ENCODE peak calls at places on chromosomes 5 and 9, in five cellular contexts. R, M, X, V and P are unnamed samples.

GRCh38 chr9:135898634-135899407 is 8.5 kb downstream of the CAMSAP1 start:
- DNase-seq in R (no peak), M (no peak), X (peak), V (no peak), P (peak)

GRCh38 chr5:122615832-122616231 is 159.0 kb upstream of the SNX2 start:
- DNase-seq in R (no peak), M (no peak), X (no peak), V (no peak), P (no peak)

GRCh38 chr9:125620216-125620615 is 86.8 kb downstream of the MAPKAP1 start:
- DNase-seq in R (no peak), M (no peak), X (no peak), V (no peak), P (no peak)

GRCh38 chr5:123116063-123116462 is 27.0 kb downstream of the PRDM6 start:
- DNase-seq in R (no peak), M (no peak), X (peak), V (no peak), P (peak)

GRCh38 chr5:28729067-28729466 is 1690.7 kb upstream of the CDH9 start:
- DNase-seq in R (no peak), M (no peak), X (no peak), V (no peak), P (no peak)

GRCh38 chr5:14331377-14331776 is 188.2 kb downstream of the TRIO start:
- DNase-seq in R (no peak), M (no peak), X (peak), V (no peak), P (no peak)

GRCh38 chr9:84808416-84808815 is 138.9 kb downstream of the NTRK2 start:
- DNase-seq in R (no peak), M (no peak), X (no peak), V (no peak), P (no peak)

GRCh38 chr9:35116539-35116897 is 856 bp upstream of the ATOSB start:
- DNase-seq in R (no peak), M (no peak), X (no peak), V (no peak), P (no peak)

GRCh38 chr9:4887556-4887955 is 94.8 kb downstream of the RCL1 start:
- DNase-seq in R (no peak), M (no peak), X (peak), V (no peak), P (peak)

GRCh38 chr9:68455436-68455835 is 85.2 kb downstream of the TMEM252 start:
- DNase-seq in R (no peak), M (no peak), X (no peak), V (no peak), P (no peak)

GRCh38 chr9:117720555-117720954 is 16.4 kb downstream of the TLR4 start:
- DNase-seq in R (peak), M (no peak), X (no peak), V (peak), P (peak)

GRCh38 chr5:139742173-139742903 is 53.3 kb upstream of the PSD2 start:
- DNase-seq in R (no peak), M (no peak), X (no peak), V (no peak), P (no peak)

GRCh38 chr9:33263131-33263935 is 1.2 kb downstream of the BAG1 start:
- DNase-seq in R (peak), M (peak), X (no peak), V (peak), P (peak)

GRCh38 chr9:129332581-129332980 is 154.5 kb upstream of the IER5L start:
- DNase-seq in R (no peak), M (no peak), X (no peak), V (no peak), P (no peak)

GRCh38 chr9:15357050-15357653 is 50.1 kb upstream of the TTC39B start:
- DNase-seq in R (no peak), M (peak), X (no peak), V (no peak), P (no peak)

GRCh38 chr9:17986595-17986994 is 407.7 kb downstream of the SH3GL2 start:
- DNase-seq in R (no peak), M (no peak), X (no peak), V (no peak), P (no peak)

GRCh38 chr5:125109293-125109692 is 362.9 kb upstream of the ZNF608 start:
- DNase-seq in R (no peak), M (no peak), X (no peak), V (no peak), P (no peak)

GRCh38 chr5:140049205-140049604 is 6.1 kb upstream of the NRG2 start:
- DNase-seq in R (no peak), M (no peak), X (no peak), V (no peak), P (no peak)

GRCh38 chr9:87592554-87593394 is 95.1 kb downstream of the DAPK1 start:
- DNase-seq in R (peak), M (no peak), X (peak), V (peak), P (peak)

GRCh38 chr5:36444582-36444999 is 142.9 kb upstream of the RANBP3L start:
- DNase-seq in R (no peak), M (no peak), X (no peak), V (peak), P (peak)

GRCh38 chr9:100379862-100380261 is 27.1 kb upstream of the TEX10 start:
- DNase-seq in R (no peak), M (no peak), X (peak), V (no peak), P (peak)

GRCh38 chr5:179494774-179495173 is 55.6 kb upstream of the RUFY1 start:
- DNase-seq in R (no peak), M (no peak), X (no peak), V (no peak), P (no peak)

GRCh38 chr5:154220625-154221024 is 30.1 kb downstream of the GALNT10 start:
- DNase-seq in R (no peak), M (no peak), X (peak), V (no peak), P (peak)

GRCh38 chr5:60945760-60946253 is 802 bp downstream of the NDUFAF2 start:
- DNase-seq in R (peak), M (peak), X (peak), V (no peak), P (peak)

GRCh38 chr5:94218374-94218773 is 400.0 kb downstream of the KIAA0825 start:
- DNase-seq in R (no peak), M (peak), X (peak), V (no peak), P (peak)

GRCh38 chr5:130323804-130324454 is 419.7 kb downstream of the CHSY3 start:
- DNase-seq in R (no peak), M (no peak), X (no peak), V (no peak), P (peak)

GRCh38 chr9:87579761-87580626 is 82.3 kb downstream of the DAPK1 start:
- DNase-seq in R (no peak), M (no peak), X (no peak), V (no peak), P (no peak)

GRCh38 chr5:40904205-40904993 is 4.9 kb upstream of the C7 start:
- DNase-seq in R (peak), M (peak), X (peak), V (peak), P (peak)

GRCh38 chr5:41876678-41877077 is 6.5 kb upstream of the OXCT1 start:
- DNase-seq in R (no peak), M (no peak), X (no peak), V (no peak), P (no peak)

GRCh38 chr5:154223320-154223719 is 32.8 kb downstream of the GALNT10 start:
- DNase-seq in R (no peak), M (no peak), X (no peak), V (no peak), P (no peak)

GRCh38 chr9:127485995-127486394 is 34.7 kb downstream of the LRSAM1 start:
- DNase-seq in R (no peak), M (no peak), X (no peak), V (no peak), P (no peak)

GRCh38 chr5:83441752-83442151 is 29.8 kb upstream of the VCAN start:
- DNase-seq in R (no peak), M (no peak), X (no peak), V (no peak), P (no peak)

GRCh38 chr9:4691794-4692193 is 12.4 kb downstream of the CDC37L1 start:
- DNase-seq in R (no peak), M (no peak), X (peak), V (no peak), P (peak)

GRCh38 chr9:2620876-2621677 is 510 bp upstream of the VLDLR start:
- DNase-seq in R (peak), M (peak), X (peak), V (peak), P (peak)

GRCh38 chr5:90881626-90882150 is 323.1 kb downstream of the ADGRV1 start:
- DNase-seq in R (no peak), M (peak), X (no peak), V (no peak), P (no peak)

GRCh38 chr9:6667633-6668280 is 22.2 kb upstream of the GLDC start:
- DNase-seq in R (peak), M (peak), X (peak), V (no peak), P (peak)

GRCh38 chr5:72178910-72179815 is 71.9 kb downstream of the MAP1B start:
- DNase-seq in R (no peak), M (peak), X (peak), V (peak), P (peak)

GRCh38 chr5:11973469-11973868 is 69.2 kb upstream of the CTNND2 start:
- DNase-seq in R (no peak), M (no peak), X (no peak), V (no peak), P (no peak)
- TF ChIP-seq CTCF in R (no peak), M (no peak), X (no peak), V (no peak), P (no peak)

GRCh38 chr5:172105811-172106210 is 82.2 kb downstream of the STK10 start:
- DNase-seq in R (no peak), M (no peak), X (no peak), V (no peak), P (no peak)

GRCh38 chr5:172106511-172107356 is 81.3 kb downstream of the STK10 start:
- DNase-seq in R (peak), M (peak), X (no peak), V (no peak), P (peak)

GRCh38 chr5:172104801-172105701 is 83.0 kb downstream of the STK10 start:
- DNase-seq in R (no peak), M (no peak), X (no peak), V (no peak), P (no peak)

GRCh38 chr5:172109749-172110148 is 78.3 kb downstream of the STK10 start:
- DNase-seq in R (no peak), M (no peak), X (no peak), V (no peak), P (no peak)

DNA sequence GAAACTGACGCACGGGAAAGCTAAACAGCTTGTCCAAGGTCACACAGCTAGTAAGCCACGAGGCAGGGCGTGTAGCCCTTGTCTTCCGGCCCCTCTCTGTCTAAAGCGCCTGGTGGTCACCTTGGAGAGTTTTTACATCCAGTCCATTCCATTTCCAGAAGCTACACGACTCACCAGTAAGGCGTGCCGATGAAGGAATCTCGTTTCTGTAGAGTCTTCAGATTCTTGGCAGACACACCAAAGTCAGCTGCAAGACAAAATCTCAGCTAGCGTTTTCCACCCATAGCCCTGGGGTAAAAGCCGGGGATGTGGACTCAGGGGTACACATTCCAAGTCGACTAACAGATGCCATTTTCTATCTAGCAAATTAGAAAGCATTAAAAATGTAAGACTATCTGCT is 80.4 kb downstream of the STK10 start:
- DNase-seq in R (no peak), M (no peak), X (peak), V (no peak), P (peak)
- H3K4me3 ChIP-seq in R (no peak), M (no peak), X (no peak), V (peak), P (peak)

DNA sequence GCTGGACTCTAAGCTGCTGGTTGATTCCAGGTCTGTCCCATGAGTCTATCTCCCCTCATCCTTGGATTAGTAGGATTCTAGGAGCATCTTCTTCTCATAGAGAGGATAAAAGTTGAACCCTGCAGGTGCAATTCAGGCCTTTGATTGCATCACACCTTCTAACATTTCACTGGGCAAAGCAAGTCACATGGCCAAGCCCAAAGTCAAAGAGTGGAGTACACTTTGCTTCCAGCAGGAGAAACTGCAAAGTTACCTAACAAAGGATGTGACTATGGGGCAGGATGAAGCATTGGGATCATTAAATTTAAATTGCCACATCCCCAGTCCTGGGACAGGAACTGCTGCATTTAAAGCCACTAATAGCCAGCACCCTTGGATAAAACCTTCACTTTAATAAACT is 51.0 kb upstream of the EGFLAM start:
- DNase-seq in R (no peak), M (peak), X (peak), V (no peak), P (no peak)
- TF ChIP-seq CTCF in R (no peak), M (no peak), X (no peak), V (no peak), P (no peak)

DNA sequence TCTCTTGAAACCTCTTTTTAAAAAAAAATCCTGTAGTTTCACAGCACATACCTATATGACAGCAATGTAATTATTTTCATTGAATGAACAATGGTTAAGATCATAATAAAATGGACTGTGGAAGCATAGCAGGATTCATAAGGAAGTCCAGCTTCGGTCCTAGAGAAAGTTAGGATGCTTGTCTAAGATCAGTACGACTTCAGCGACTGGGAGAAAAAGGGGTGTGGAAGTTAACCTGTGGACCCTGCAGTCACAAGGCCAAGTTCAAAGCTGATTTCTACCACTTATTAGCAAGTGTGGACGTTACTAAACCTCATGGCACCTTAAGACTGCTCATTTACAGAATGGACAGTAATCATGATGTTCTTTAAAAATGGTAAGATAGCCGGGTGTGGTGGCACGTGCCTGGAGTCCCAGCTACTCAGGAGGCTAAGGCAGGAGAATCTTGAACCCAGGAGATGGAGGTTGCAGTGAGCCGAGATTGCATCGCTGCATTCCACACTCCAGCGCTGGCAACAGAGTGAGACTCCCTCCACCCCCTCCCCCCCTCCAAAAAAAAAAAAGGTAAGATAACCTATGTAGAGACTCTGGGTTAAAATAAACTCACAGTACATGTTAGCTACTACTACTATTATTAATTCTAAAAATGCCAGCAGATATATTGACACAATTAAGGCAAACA is 71.6 kb upstream of the PCA3 start:
- DNase-seq in R (no peak), M (peak), X (no peak), V (no peak), P (no peak)
- H3K4me3 ChIP-seq in R (peak), M (peak), X (no peak), V (peak), P (no peak)

DNA sequence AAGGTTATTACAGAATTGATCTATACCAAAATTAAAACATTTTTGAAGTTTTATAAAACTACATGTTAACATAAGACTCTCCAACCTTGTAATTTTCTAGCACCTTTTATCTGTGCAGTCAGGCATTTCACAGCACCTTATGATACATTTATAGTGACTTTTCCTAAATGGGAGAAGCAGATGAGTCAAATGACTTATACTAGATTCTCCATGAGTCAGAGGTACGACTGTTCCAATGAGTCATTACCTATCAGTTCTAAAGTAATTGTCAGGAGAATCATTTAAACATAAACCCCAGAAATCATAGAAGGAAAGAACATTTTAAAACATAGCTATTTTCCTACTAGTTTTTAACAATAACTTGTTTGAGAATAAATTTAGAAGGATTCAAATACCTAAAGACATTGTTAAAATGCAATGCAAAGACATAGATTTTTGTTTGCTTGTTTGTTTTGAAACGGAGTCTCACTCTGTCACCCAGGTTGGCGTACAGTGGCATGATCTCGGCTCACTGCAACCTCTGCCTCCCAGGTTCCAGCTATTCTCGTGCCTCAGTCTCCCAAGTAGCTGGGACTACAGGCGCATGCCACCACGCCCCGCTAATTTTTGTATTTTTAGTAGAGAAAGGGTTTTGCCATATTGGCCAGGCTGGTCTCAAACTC is 34.7 kb upstream of the DMXL1 start:
- DNase-seq in R (no peak), M (no peak), X (peak), V (no peak), P (peak)
- TF ChIP-seq CTCF in R (no peak), M (no peak), X (no peak), V (no peak), P (no peak)

GRCh38 chr9:114382951-114383865 is 4.6 kb downstream of the AKNA start:
- DNase-seq in R (no peak), M (peak), X (peak), V (no peak), P (peak)
- H3K4me3 ChIP-seq in R (no peak), M (peak), X (no peak), V (no peak), P (peak)

GRCh38 chr5:171849585-171850353 is 64.2 kb downstream of the SMIM23 start:
- DNase-seq in R (no peak), M (no peak), X (no peak), V (no peak), P (no peak)

GRCh38 chr5:171852255-171852681 is 66.7 kb downstream of the SMIM23 start:
- DNase-seq in R (no peak), M (peak), X (no peak), V (no peak), P (no peak)

GRCh38 chr5:171851251-171851650 is 65.6 kb downstream of the SMIM23 start:
- DNase-seq in R (no peak), M (no peak), X (no peak), V (no peak), P (no peak)

GRCh38 chr5:171848911-171849520 is 63.4 kb downstream of the SMIM23 start:
- DNase-seq in R (no peak), M (no peak), X (no peak), V (no peak), P (peak)

DNA sequence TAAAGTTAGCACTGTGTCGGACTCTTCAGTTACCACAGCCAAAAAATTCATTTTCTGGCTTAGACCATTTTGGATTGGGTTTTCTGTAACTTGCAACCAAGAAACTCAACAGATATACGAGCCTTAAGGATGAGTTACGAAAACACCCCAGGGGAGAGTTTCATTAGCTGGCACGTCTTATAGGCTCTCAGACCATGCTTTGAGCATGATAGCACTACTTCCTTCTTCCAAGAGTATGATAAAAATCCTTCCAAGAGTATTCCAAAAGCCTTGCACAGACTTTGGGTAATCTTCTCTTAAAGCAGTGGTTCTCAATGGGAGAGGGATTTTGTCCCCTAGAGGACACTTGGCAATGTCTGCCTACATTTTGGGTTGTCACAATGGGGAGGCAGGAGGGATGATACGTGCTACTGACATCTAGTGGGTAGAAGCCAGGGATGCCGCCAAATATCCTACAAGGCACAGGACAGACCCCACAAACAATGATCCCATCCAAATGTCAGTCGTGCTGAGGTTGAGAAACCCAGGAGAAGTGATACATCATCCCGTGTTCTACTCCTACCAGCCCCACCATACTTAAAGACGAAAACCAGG is 64.8 kb downstream of the SMIM23 start:
- DNase-seq in R (peak), M (peak), X (no peak), V (no peak), P (peak)
- TF ChIP-seq CTCF in R (peak), M (peak), X (peak), V (no peak), P (peak)